ENCODE peak calls at places on chromosomes 13 and 19, in four cellular contexts. S, K, Y and F are unnamed samples.

GRCh38 chr19:3784607-3785463 is 1.3 kb downstream of the MATK start:
- DNase-seq in Y (no peak), S (no peak), K (no peak), F (no peak)

GRCh38 chr19:17659996-17660395 is 28.2 kb downstream of the UNC13A start:
- DNase-seq in K (no peak), Y (no peak), S (no peak), F (no peak)

GRCh38 chr19:17706750-17707181 is 12.5 kb upstream of the MAP1S start:
- DNase-seq in Y (peak), S (no peak), K (no peak), F (no peak)

GRCh38 chr19:55210120-55210493 is 806 bp upstream of the PTPRH start:
- DNase-seq in S (peak), Y (peak), K (no peak), F (peak)

GRCh38 chr13:84831666-84832657 is 949.7 kb upstream of the SLITRK1 start:
- DNase-seq in K (no peak), Y (no peak), S (no peak), F (no peak)

GRCh38 chr13:70249332-70250064 is 141.2 kb upstream of the KLHL1 start:
- DNase-seq in S (no peak), K (no peak), Y (peak), F (no peak)

GRCh38 chr13:111058796-111059506 is 56.2 kb upstream of the ARHGEF7 start:
- DNase-seq in K (no peak), Y (no peak), S (no peak), F (peak)

GRCh38 chr19:29640231-29640630 is 25.0 kb upstream of the PLEKHF1 start:
- DNase-seq in Y (no peak), K (no peak), S (no peak), F (no peak)

GRCh38 chr13:78777973-78778372 is 119.0 kb upstream of the OBI1 start:
- DNase-seq in Y (no peak), S (no peak), K (no peak), F (no peak)